ENCODE peak calls at places on chromosome 5, in four cellular contexts. X, J, U and V are unnamed samples.

GRCh38 chr5:424259-425110 is 18.5 kb upstream of the EXOC3 start:
- DNase-seq in J (no peak), U (no peak), X (no peak), V (no peak)

GRCh38 chr5:39224196-39224754 is 4.9 kb upstream of the FYB1 start:
- DNase-seq in J (no peak), U (peak), X (no peak), V (no peak)

GRCh38 chr5:136901-137300 is 44.9 kb downstream of the PLEKHG4B start:
- DNase-seq in U (no peak), J (no peak), X (no peak), V (no peak)

GRCh38 chr5:58318468-58318867 is 141.4 kb downstream of the PLK2 start:
- DNase-seq in J (no peak), U (no peak), X (no peak), V (no peak)

GRCh38 chr5:95035891-95036675 is 248.8 kb downstream of the MCTP1 start:
- DNase-seq in X (no peak), U (no peak), J (no peak), V (no peak)

GRCh38 chr5:25701936-25702335 is 1057.2 kb upstream of the CDH10 start:
- DNase-seq in X (no peak), U (no peak), J (no peak), V (no peak)

GRCh38 chr5:156155638-156156037 is 171.3 kb upstream of the SGCD start:
- DNase-seq in X (no peak), J (no peak), U (no peak), V (no peak)

GRCh38 chr5:51416149-51416548 is 32.9 kb downstream of the ISL1 start:
- DNase-seq in X (no peak), U (no peak), J (no peak), V (no peak)

GRCh38 chr5:91146905-91147600 is 236.1 kb downstream of the ARRDC3 start:
- DNase-seq in X (no peak), U (no peak), J (no peak), V (peak)

GRCh38 chr5:29170609-29171008 is 2022.9 kb upstream of the CDH6 start:
- DNase-seq in X (no peak), J (no peak), U (no peak), V (no peak)

GRCh38 chr5:163104496-163104895 is 332.9 kb upstream of the CCNG1 start:
- DNase-seq in J (no peak), X (no peak), U (no peak), V (peak)

GRCh38 chr5:38697013-38697412 is 140.6 kb upstream of the LIFR start:
- DNase-seq in X (peak), U (no peak), J (no peak), V (no peak)

GRCh38 chr5:39194466-39195136 is 24.8 kb downstream of the FYB1 start:
- DNase-seq in X (peak), U (peak), J (no peak), V (no peak)

GRCh38 chr5:172902497-172903472 is 56.4 kb upstream of the RPL26L1 start:
- DNase-seq in U (peak), X (peak), J (peak), V (peak)

GRCh38 chr5:178425621-178426068 is 164.5 kb downstream of the COL23A1 start:
- DNase-seq in U (no peak), X (no peak), J (no peak), V (peak)

GRCh38 chr5:174793076-174793475 is 68.7 kb downstream of the MSX2 start:
- DNase-seq in U (no peak), X (no peak), J (no peak), V (no peak)

GRCh38 chr5:178074266-178074952 is 38.9 kb upstream of the N4BP3 start:
- DNase-seq in X (peak), U (no peak), J (no peak), V (no peak)

GRCh38 chr5:132054031-132054696 is 6.3 kb upstream of the IL3 start:
- DNase-seq in U (no peak), J (no peak), X (no peak), V (no peak)

GRCh38 chr5:160054047-160054446 is 45.1 kb downstream of the TTC1 start:
- DNase-seq in U (no peak), X (no peak), J (no peak), V (no peak)

GRCh38 chr5:107104040-107104773 is 566.5 kb downstream of the EFNA5 start:
- DNase-seq in J (no peak), X (no peak), U (no peak), V (no peak)

GRCh38 chr5:122870219-122870856 is 24.9 kb downstream of the SNX24 start:
- DNase-seq in X (no peak), U (no peak), J (no peak), V (no peak)

GRCh38 chr5:67537439-67538342 is 341.1 kb upstream of the CD180 start:
- DNase-seq in X (no peak), J (no peak), U (no peak), V (no peak)
- H3K4me3 ChIP-seq in X (no peak), J (peak), U (peak), V (peak)

GRCh38 chr5:79143684-79144379 is 32.2 kb downstream of the BHMT start:
- DNase-seq in J (no peak), U (no peak), X (no peak), V (no peak)
- H3K27ac ChIP-seq in J (no peak), U (no peak), X (no peak), V (no peak)

GRCh38 chr5:154653764-154654483 is 101.3 kb upstream of the LARP1 start:
- DNase-seq in J (no peak), X (no peak), U (no peak), V (peak)
- H3K4me3 ChIP-seq in J (no peak), X (no peak), U (peak), V (no peak)

DNA sequence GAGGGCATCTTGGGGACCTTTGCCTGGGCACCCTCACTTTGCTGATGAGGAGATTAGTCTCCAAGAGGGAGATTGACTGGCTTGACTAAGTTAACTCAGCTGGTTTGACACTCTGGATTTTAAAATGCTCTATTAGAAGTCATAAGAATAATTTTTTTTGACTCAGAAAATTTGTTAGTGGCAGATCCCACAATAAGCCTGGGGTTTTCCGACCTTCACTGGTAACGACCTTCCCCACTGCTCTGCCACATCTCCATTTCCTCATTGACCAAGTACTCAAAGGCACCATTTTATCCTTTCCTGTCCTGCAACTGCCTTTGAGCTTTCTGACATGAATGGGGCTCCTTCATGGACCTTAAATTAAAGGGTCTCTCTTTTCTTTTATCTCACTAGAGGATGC is 67.0 kb downstream of the ARHGEF28 start:
- DNase-seq in U (no peak), X (no peak), J (no peak), V (no peak)
- H3K27ac ChIP-seq in U (no peak), X (no peak), J (no peak), V (no peak)

DNA sequence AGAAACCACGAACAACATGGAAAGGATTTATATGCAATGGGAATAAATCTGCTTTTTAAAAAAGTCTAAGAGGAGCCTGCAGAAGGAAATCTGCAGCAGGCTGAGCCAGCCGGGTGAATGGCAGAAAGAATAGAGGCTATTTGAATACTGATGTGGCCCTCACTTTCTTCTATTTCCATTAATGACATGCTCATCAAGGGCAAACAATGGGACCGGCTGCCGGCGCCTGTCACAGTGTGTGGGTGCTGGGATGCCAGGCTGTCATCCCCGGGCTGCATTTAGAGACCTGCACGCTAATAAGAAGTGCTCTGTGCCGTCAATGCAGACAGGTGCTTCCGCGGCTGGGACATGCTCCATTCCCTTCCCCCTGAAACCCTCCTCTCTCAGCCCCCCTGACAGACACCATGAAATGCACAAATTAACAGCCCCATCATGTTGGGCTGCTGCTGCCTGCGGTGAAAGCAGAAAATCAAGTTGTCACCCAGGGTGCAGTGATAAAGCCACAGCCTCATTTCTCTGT is 217.7 kb upstream of the TBCA start:
- DNase-seq in U (no peak), X (no peak), J (peak), V (no peak)
- H3K4me3 ChIP-seq in U (no peak), X (no peak), J (peak), V (no peak)

GRCh38 chr5:76504901-76505564 is 101.9 kb downstream of the IQGAP2 start:
- DNase-seq in J (no peak), X (no peak), U (no peak), V (no peak)
- H3K27ac ChIP-seq in J (no peak), X (no peak), U (no peak), V (peak)